ENCODE peak calls at places on chromosomes 16 and 17, in ten cellular contexts. J is K562, I is Peyer's patch, G is tibial nerve, T is ovary, U is heart left ventricle, P is lower leg skin, W is HepG2, Q is HCT116, Z is body of pancreas. L is an unnamed sample.

GRCh38 chr17:55294042-55294751 is 29.4 kb downstream of the HLF start:
- DNase-seq in J (no peak), I (no peak), G (no peak), T (no peak), U (no peak), P (no peak), W (no peak), Q (no peak), Z (no peak), L (no peak)

GRCh38 chr17:15287533-15288267 is 22.6 kb upstream of the PMP22 start:
- DNase-seq in J (no peak), I (no peak), G (no peak), T (no peak), U (no peak), P (no peak), W (no peak), Q (no peak), Z (no peak), L (no peak)

GRCh38 chr17:12406623-12407228 is 259.0 kb upstream of the MYOCD start:
- DNase-seq in J (no peak), I (no peak), G (no peak), T (no peak), U (no peak), P (no peak), W (no peak), Q (no peak), Z (no peak), L (no peak)

GRCh38 chr16:23182675-23183485 is at the start of gene SCNN1G:
- DNase-seq in J (no peak), I (no peak), G (no peak), T (no peak), U (no peak), P (no peak), W (no peak), Q (no peak), Z (peak; percentile 26), L (no peak)

GRCh38 chr17:60514053-60514452 is 12.0 kb downstream of the APPBP2 start:
- DNase-seq in J (no peak), I (no peak), G (no peak), T (no peak), U (no peak), P (no peak), W (peak; percentile 42), Q (no peak), Z (no peak), L (no peak)

GRCh38 chr17:73284339-73284738 is 22.7 kb upstream of the CPSF4L start:
- DNase-seq in J (no peak), I (no peak), G (no peak), T (no peak), U (no peak), P (no peak), W (no peak), Q (no peak), Z (no peak), L (no peak)

GRCh38 chr17:80455328-80455710 is 21.1 kb downstream of the NPTX1 start:
- DNase-seq in J (peak; percentile 80), I (no peak), G (peak; percentile 26), T (no peak), U (no peak), P (no peak), W (peak; percentile 64), Q (peak; percentile 34), Z (peak; percentile 58), L (peak; percentile 62)

GRCh38 chr17:83192161-83192788 is 112.9 kb downstream of the METRNL start:
- DNase-seq in J (no peak), I (peak; percentile 12), G (peak; percentile 74), T (peak; percentile 18), U (peak; percentile 16), P (peak; percentile 91), W (no peak), Q (no peak), Z (peak; percentile 11), L (peak; percentile 11)

GRCh38 chr16:31187808-31188189 is 7.9 kb downstream of the FUS start:
- DNase-seq in J (no peak), I (no peak), G (no peak), T (no peak), U (no peak), P (no peak), W (no peak), Q (no peak), Z (no peak), L (no peak)

GRCh38 chr17:1628856-1629646 is 417 bp upstream of the SLC43A2 start:
- DNase-seq in J (peak; percentile 98), I (peak; percentile 98), G (peak; percentile 96), T (peak; percentile 94), U (peak; percentile 95), P (peak; percentile 99), W (peak; percentile 91), Q (peak; percentile 82), Z (peak; percentile 93), L (peak; percentile 91)
- TF ChIP-seq POLR2A in J (no peak), I (peak; percentile 35), G (peak; percentile 53), T (peak; percentile 49), U (no peak), P (no peak), W (peak; percentile 42), Q (no peak), Z (peak; percentile 47), L (peak; percentile 48)

DNA sequence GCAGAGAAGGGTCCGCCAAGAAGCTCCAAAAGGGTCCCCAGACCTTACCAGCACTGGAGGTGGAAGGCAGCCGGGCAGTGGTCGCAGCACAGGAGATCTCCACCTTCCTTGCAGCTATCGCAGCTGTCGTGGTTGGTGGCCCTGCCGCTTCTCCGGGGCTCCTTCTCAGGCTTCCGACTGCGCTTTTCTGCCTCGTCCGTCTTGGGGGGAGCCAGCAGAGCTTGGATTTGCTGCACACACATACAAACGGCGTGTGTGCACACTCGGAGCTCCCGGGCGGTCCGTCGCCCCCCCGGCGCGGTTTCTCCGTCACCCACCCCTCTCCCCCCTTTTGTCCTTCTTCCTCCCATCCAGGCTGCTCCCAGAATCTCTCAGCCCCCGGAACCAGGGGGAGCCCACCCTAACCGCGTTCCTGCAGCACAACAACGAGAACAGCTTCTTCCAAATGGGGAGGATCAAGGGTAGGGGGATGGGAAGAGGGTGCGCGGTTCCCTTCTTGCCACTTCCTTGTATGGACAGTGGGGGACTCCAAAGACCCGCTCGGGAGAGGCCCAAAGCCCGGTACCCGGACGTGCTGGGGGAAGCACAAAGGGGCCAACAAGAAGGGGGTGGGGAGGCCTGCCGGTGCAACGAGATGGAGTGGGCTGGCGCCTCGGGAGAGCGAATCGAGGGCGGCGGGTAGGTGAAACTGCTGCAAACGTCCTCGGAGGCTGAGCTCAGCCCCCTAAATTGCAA is 1.1 kb downstream of the PHF12 start:
- DNase-seq in J (peak; percentile 34), I (peak; percentile 67), G (no peak), T (peak; percentile 58), U (peak; percentile 65), P (peak; percentile 92), W (peak; percentile 25), Q (no peak), Z (peak; percentile 51), L (peak; percentile 46)
- TF ChIP-seq POLR2A in J (no peak), I (no peak), G (no peak), T (no peak), U (no peak), P (no peak), W (no peak), Q (no peak), Z (no peak), L (no peak)

GRCh38 chr17:50618941-50619340 is 15.7 kb upstream of the ABCC3 start:
- DNase-seq in J (no peak), I (no peak), G (no peak), T (no peak), U (no peak), P (no peak), W (no peak), Q (no peak), Z (no peak), L (no peak)
- TF ChIP-seq POLR2A in J (no peak), I (no peak), G (no peak), T (no peak), U (no peak), P (no peak), W (no peak), Q (no peak), Z (no peak), L (no peak)

GRCh38 chr17:63842540-63843386 is at the start of gene SMARCD2:
- DNase-seq in J (peak; percentile 97), I (peak; percentile 99), G (peak; percentile 98), T (peak; percentile 98), U (peak; percentile 100), P (peak; percentile 100), W (peak; percentile 99), Q (peak; percentile 100), Z (peak; percentile 99), L (peak; percentile 99)

GRCh38 chr17:63843387-63844292 is 1.2 kb upstream of the SMARCD2 start:
- DNase-seq in J (no peak), I (peak; percentile 61), G (no peak), T (peak; percentile 67), U (peak; percentile 57), P (no peak), W (no peak), Q (peak; percentile 40), Z (peak; percentile 45), L (peak; percentile 58)

GRCh38 chr17:63840591-63841349 is 1.7 kb downstream of the SMARCD2 start:
- DNase-seq in J (no peak), I (no peak), G (no peak), T (no peak), U (no peak), P (no peak), W (no peak), Q (no peak), Z (peak; percentile 50), L (no peak)

GRCh38 chr17:63842173-63842539 is 329 bp downstream of the SMARCD2 start:
- DNase-seq in J (no peak), I (peak; percentile 22), G (no peak), T (peak; percentile 50), U (peak; percentile 46), P (no peak), W (no peak), Q (no peak), Z (peak; percentile 42), L (peak; percentile 40)

DNA sequence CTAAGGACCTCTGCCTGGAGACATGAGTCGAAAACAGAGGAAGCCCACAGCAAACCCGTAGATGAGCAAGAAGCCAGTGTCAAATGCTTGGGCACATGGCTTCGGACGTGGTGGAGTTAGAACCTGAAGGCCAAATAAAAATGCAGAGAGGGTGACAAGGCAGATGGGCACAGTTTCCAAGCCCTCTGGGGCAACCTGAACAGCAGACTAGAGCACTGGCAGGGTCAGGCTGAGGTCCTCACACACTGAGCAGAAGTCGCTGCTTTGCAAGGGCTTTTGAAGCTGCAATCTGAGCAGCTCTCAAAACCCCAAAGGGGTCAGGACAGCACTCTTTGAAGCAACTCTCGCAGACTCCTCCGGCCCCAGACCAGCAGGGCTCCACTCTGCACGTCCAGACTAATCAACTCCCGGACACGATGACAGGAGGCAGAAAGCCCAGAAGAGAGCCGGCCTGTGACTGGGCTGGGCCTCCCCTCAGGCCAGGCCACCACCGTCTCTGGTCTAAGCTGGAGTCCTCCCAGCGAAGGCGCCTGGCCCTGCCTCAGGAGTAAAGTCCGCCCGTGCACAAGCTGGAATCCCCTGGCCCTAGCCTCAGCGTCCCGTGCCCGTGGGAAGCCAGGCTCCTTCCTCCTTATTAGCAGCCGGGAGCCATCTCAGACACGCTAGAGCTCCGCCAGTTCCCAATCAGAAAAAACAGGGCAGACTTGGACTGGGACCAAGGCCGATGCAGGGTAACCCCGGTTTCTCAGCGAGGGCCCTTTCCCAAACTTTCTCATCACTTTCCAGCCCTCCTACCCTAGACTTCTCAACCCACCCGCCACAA is 924 bp downstream of the SMARCD2 start:
- DNase-seq in J (peak; percentile 29), I (peak; percentile 31), G (no peak), T (peak; percentile 66), U (peak; percentile 56), P (peak; percentile 93), W (peak; percentile 36), Q (no peak), Z (peak; percentile 65), L (peak; percentile 57)
- TF ChIP-seq POLR2A in J (no peak), I (no peak), G (no peak), T (no peak), U (no peak), P (no peak), W (no peak), Q (no peak), Z (no peak), L (no peak)

L was measured in uterus.